ENCODE peak calls at places on chromosome 7, in ten cellular contexts. U is GM12892; K is AG08396; W is brain microvascular endothelial cell; P is HT1080; X is activated naive CD8-positive, alpha-beta T cell treated with anti-CD3 and anti-CD28 coated beads, Interleukin-2, amount 50 U/mL, for 24 hours; J is CD4-positive, alpha-beta memory T cell; Y is OCI-LY7; O is NCI-H460; S is GDM1. A is an unnamed sample.

GRCh38 chr7:47193003-47193402 is 388.9 kb downstream of the TNS3 start:
- DNase-seq in U (no peak), K (no peak), W (no peak), P (no peak), X (no peak), J (no peak), Y (no peak), O (no peak), S (no peak), A (no peak)

GRCh38 chr7:85001493-85002345 is 185.1 kb downstream of the SEMA3D start:
- DNase-seq in U (no peak), K (no peak), W (no peak), P (no peak), X (no peak), J (no peak), Y (no peak), O (no peak), S (no peak), A (no peak)

GRCh38 chr7:128155100-128155763 is 85.8 kb upstream of the LEP start:
- DNase-seq in U (no peak), K (no peak), W (no peak), P (no peak), X (no peak), J (no peak), Y (no peak), O (no peak), S (no peak), A (no peak)

GRCh38 chr7:88597941-88598425 is 161.5 kb upstream of the ZNF804B start:
- DNase-seq in U (no peak), K (no peak), W (no peak), P (no peak), X (no peak), J (no peak), Y (no peak), O (no peak), S (no peak), A (no peak)

GRCh38 chr7:131654668-131655326 is 98.4 kb upstream of the PODXL start:
- DNase-seq in U (peak; percentile 88), K (peak; percentile 90), W (peak; percentile 77), P (peak; percentile 87), X (peak; percentile 89), J (peak; percentile 71), Y (peak; percentile 73), O (peak; percentile 68), S (peak; percentile 69), A (peak; percentile 80)

GRCh38 chr7:70830060-70830395 is 301.9 kb upstream of the GALNT17 start:
- DNase-seq in U (no peak), K (no peak), W (no peak), P (no peak), X (no peak), J (no peak), Y (no peak), O (no peak), S (no peak), A (no peak)

GRCh38 chr7:155386608-155387007 is 71.3 kb upstream of the EN2 start:
- DNase-seq in U (no peak), K (no peak), W (no peak), P (no peak), X (no peak), J (no peak), Y (no peak), O (no peak), S (no peak), A (no peak)

GRCh38 chr7:73844848-73845460 is 2.6 kb upstream of the METTL27 start:
- DNase-seq in U (no peak), K (no peak), W (peak; percentile 7), P (peak; percentile 46), X (no peak), J (no peak), Y (no peak), O (no peak), S (no peak), A (no peak)

GRCh38 chr7:114658188-114658587 is 243.6 kb downstream of the FOXP2 start:
- DNase-seq in U (no peak), K (no peak), W (no peak), P (no peak), X (no peak), J (no peak), Y (no peak), O (no peak), S (no peak), A (no peak)

GRCh38 chr7:20598479-20599419 is 16.7 kb upstream of the ABCB5 start:
- DNase-seq in U (no peak), K (peak; percentile 30), W (peak; percentile 23), P (peak; percentile 50), X (no peak), J (peak; percentile 33), Y (peak; percentile 50), O (peak; percentile 79), S (peak; percentile 62), A (peak; percentile 77)

GRCh38 chr7:67823345-67823744 is 826.7 kb downstream of the TYW1 start:
- DNase-seq in U (no peak), K (no peak), W (peak; percentile 0), P (no peak), X (no peak), J (no peak), Y (no peak), O (no peak), S (no peak), A (no peak)

GRCh38 chr7:106126170-106126938 is 14.2 kb upstream of the SYPL1 start:
- DNase-seq in U (no peak), K (peak; percentile 22), W (peak; percentile 89), P (peak; percentile 82), X (peak; percentile 35), J (peak; percentile 46), Y (no peak), O (peak; percentile 59), S (peak; percentile 40), A (peak; percentile 65)

GRCh38 chr7:155002411-155003214 is at the start of gene PAXIP1:
- DNase-seq in U (peak; percentile 41), K (peak; percentile 83), W (no peak), P (no peak), X (peak; percentile 49), J (no peak), Y (peak; percentile 76), O (peak; percentile 46), S (peak; percentile 71), A (peak; percentile 84)

GRCh38 chr7:65448824-65449504 is 75.3 kb downstream of the ZNF92 start:
- DNase-seq in U (no peak), K (peak; percentile 7), W (peak; percentile 85), P (peak; percentile 34), X (no peak), J (no peak), Y (no peak), O (no peak), S (no peak), A (no peak)

GRCh38 chr7:90337106-90337505 is 9.4 kb upstream of the GTPBP10 start:
- DNase-seq in U (no peak), K (no peak), W (peak; percentile 28), P (peak; percentile 25), X (no peak), J (no peak), Y (no peak), O (no peak), S (no peak), A (no peak)

GRCh38 chr7:75737856-75738603 is 711 bp downstream of the HIP1 start:
- DNase-seq in U (no peak), K (no peak), W (no peak), P (no peak), X (no peak), J (no peak), Y (peak; percentile 35), O (no peak), S (no peak), A (no peak)

GRCh38 chr7:100829150-100829716 is 1.9 kb upstream of the EPHB4 start:
- DNase-seq in U (no peak), K (peak; percentile 2), W (no peak), P (no peak), X (no peak), J (no peak), Y (no peak), O (no peak), S (no peak), A (no peak)

GRCh38 chr7:47693161-47693740 is 111.3 kb upstream of the TNS3 start:
- DNase-seq in U (no peak), K (peak; percentile 41), W (no peak), P (peak; percentile 41), X (no peak), J (no peak), Y (no peak), O (no peak), S (no peak), A (no peak)

GRCh38 chr7:132065193-132065972 is 509.0 kb upstream of the PODXL start:
- DNase-seq in U (no peak), K (peak; percentile 89), W (peak; percentile 96), P (peak; percentile 98), X (no peak), J (no peak), Y (no peak), O (peak; percentile 26), S (no peak), A (no peak)

GRCh38 chr7:115825736-115826135 is 204.8 kb downstream of the TFEC start:
- DNase-seq in U (no peak), K (no peak), W (peak; percentile 71), P (no peak), X (no peak), J (no peak), Y (no peak), O (no peak), S (no peak), A (no peak)

GRCh38 chr7:133023370-133024075 is 58.4 kb downstream of the CHCHD3 start:
- DNase-seq in U (no peak), K (no peak), W (no peak), P (no peak), X (no peak), J (no peak), Y (no peak), O (no peak), S (no peak), A (no peak)

GRCh38 chr7:141558544-141559183 is 7.5 kb downstream of the AGK start:
- DNase-seq in U (no peak), K (no peak), W (peak; percentile 12), P (no peak), X (no peak), J (peak; percentile 54), Y (no peak), O (no peak), S (no peak), A (no peak)

GRCh38 chr7:98213874-98214810 is 2.9 kb downstream of the BHLHA15 start:
- DNase-seq in U (peak; percentile 29), K (no peak), W (no peak), P (no peak), X (no peak), J (no peak), Y (no peak), O (no peak), S (no peak), A (no peak)

GRCh38 chr7:159105845-159106614 is 38.6 kb downstream of the VIPR2 start:
- DNase-seq in U (no peak), K (no peak), W (no peak), P (no peak), X (no peak), J (no peak), Y (no peak), O (no peak), S (no peak), A (no peak)

GRCh38 chr7:80807166-80807900 is 111.5 kb downstream of the SEMA3C start:
- DNase-seq in U (no peak), K (no peak), W (no peak), P (no peak), X (no peak), J (no peak), Y (no peak), O (no peak), S (no peak), A (no peak)

GRCh38 chr7:69430502-69431145 is 167.7 kb upstream of the AUTS2 start:
- DNase-seq in U (no peak), K (no peak), W (no peak), P (no peak), X (no peak), J (no peak), Y (peak; percentile 22), O (no peak), S (peak; percentile 27), A (no peak)

GRCh38 chr7:66790725-66791124 is 50.2 kb downstream of the RABGEF1 start:
- DNase-seq in U (no peak), K (no peak), W (no peak), P (no peak), X (no peak), J (no peak), Y (no peak), O (no peak), S (no peak), A (no peak)

GRCh38 chr7:44998153-44998871 is 1.7 kb upstream of the CCM2 start:
- DNase-seq in U (no peak), K (no peak), W (no peak), P (no peak), X (no peak), J (no peak), Y (no peak), O (no peak), S (no peak), A (peak; percentile 59)

A was measured in NB4.